ENCODE peak calls at places on chromosomes 5 and 9, in eight cellular contexts. Z, H, N, K, Q, D, V and U are unnamed samples. For H3K9me3, the result is how much of the 10 kb centered on the place peaks cover.

GRCh38 chr5:40478766-40479165 is 200.9 kb upstream of the PTGER4 start:
- DNase-seq in Z (no peak), H (no peak), N (no peak), K (no peak), Q (no peak), D (no peak), V (no peak), U (no peak)

GRCh38 chr5:124649548-124650501 is 96.6 kb downstream of the ZNF608 start:
- DNase-seq in Z (peak), H (peak), N (peak), K (no peak), Q (peak), D (no peak), V (peak), U (peak)

GRCh38 chr9:98995971-98996504 is 52.3 kb downstream of the COL15A1 start:
- DNase-seq in Z (no peak), H (no peak), N (no peak), K (no peak), Q (no peak), D (no peak), V (no peak), U (no peak)

GRCh38 chr9:134909511-134910105 is 8.1 kb downstream of the FCN1 start:
- DNase-seq in Z (peak), H (no peak), N (no peak), K (no peak), Q (no peak), D (no peak), V (peak), U (no peak)

GRCh38 chr9:125558453-125559084 is 148.4 kb downstream of the MAPKAP1 start:
- DNase-seq in Z (peak), H (peak), N (no peak), K (peak), Q (peak), D (peak), V (no peak), U (peak)

GRCh38 chr5:32138839-32139493 is 35.2 kb downstream of the GOLPH3 start:
- DNase-seq in Z (no peak), H (peak), N (no peak), K (no peak), Q (no peak), D (peak), V (no peak), U (no peak)

GRCh38 chr9:8553444-8553843 is 753.9 kb upstream of the DMAC1 start:
- DNase-seq in Z (no peak), H (no peak), N (no peak), K (no peak), Q (no peak), D (no peak), V (no peak), U (no peak)

GRCh38 chr9:79477955-79478751 is 93.6 kb upstream of the TLE4 start:
- DNase-seq in Z (no peak), H (peak), N (no peak), K (no peak), Q (no peak), D (peak), V (no peak), U (peak)

GRCh38 chr5:134818776-134819175 is 27.0 kb upstream of the C5orf24 start:
- DNase-seq in Z (no peak), H (no peak), N (no peak), K (no peak), Q (no peak), D (no peak), V (no peak), U (no peak)

GRCh38 chr9:131443648-131444047 is 49.8 kb downstream of the PRRC2B start:
- DNase-seq in Z (no peak), H (no peak), N (peak), K (no peak), Q (no peak), D (no peak), V (no peak), U (no peak)

GRCh38 chr5:1474183-1474839 is 29.1 kb upstream of the SLC6A3 start:
- DNase-seq in Z (no peak), H (no peak), N (peak), K (no peak), Q (no peak), D (no peak), V (peak), U (no peak)

GRCh38 chr9:128774804-128775203 is 3.1 kb upstream of the ZER1 start:
- DNase-seq in Z (no peak), H (no peak), N (no peak), K (no peak), Q (no peak), D (no peak), V (no peak), U (no peak)
- H3K9me3 ChIP-seq in Z (under half), H (under half), N (under half), K (under half), Q (under half), D (under half), V (under half), U (under half)

DNA sequence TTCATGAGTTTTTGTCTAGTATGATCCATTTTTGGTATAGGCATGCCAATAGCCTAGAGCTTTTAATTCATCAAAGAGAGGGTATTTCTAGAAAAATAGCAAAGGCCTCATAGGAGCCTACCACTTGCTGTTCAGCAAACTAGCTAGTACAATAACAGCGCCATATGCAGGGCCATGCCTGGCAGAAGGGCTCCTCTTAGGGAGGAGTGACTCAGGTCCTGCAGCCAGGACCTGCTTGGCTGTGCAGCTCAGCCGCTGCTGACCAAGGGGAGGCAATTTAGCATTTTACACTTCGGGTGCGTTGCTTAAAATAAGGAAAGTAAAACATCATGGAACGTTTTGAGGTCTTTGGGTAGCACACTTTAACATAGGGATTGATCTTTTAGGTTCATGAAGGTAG is 100.6 kb downstream of the TRIO start:
- DNase-seq in Z (no peak), H (no peak), N (no peak), K (no peak), Q (no peak), D (no peak), V (no peak), U (no peak)
- H3K4me3 ChIP-seq in Z (no peak), H (no peak), N (no peak), K (no peak), Q (no peak), D (no peak), V (no peak), U (no peak)

DNA sequence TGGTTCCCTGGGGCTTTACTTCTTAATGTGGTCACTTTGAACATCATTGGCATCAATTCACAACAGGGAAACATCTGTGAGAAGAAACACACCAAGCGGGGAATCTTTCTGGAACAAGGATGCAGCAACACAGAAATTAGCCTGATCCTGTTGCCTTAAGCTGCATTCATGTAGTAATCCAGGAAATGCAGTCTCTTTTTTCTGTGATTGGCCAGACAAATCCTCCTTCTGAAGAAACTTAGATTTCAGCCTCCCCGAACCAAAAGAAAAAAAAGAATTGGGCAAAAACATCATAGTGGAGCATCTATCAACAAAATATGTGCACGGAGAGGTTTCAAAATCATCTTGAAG is 7.2 kb upstream of the XPA start:
- DNase-seq in Z (no peak), H (no peak), N (no peak), K (no peak), Q (peak), D (no peak), V (no peak), U (no peak)
- H3K27ac ChIP-seq in Z (no peak), H (no peak), N (no peak), K (peak), Q (no peak), D (no peak), V (peak), U (peak)

GRCh38 chr9:106467113-106467846 is 395.7 kb upstream of the ZNF462 start:
- DNase-seq in Z (no peak), H (no peak), N (no peak), K (no peak), Q (no peak), D (peak), V (no peak), U (no peak)
- H3K9me3 ChIP-seq in Z (under half), H (under half), N (under half), K (under half), Q (under half), D (under half), V (under half), U (under half)

GRCh38 chr5:33890147-33890546 is 1.6 kb downstream of the ADAMTS12 start:
- DNase-seq in Z (no peak), H (no peak), N (no peak), K (no peak), Q (peak), D (peak), V (no peak), U (no peak)
- H3K4me3 ChIP-seq in Z (no peak), H (no peak), N (no peak), K (no peak), Q (peak), D (peak), V (no peak), U (no peak)

GRCh38 chr9:132945186-132946130 is 1.0 kb upstream of the TSC1 start:
- DNase-seq in Z (no peak), H (no peak), N (no peak), K (no peak), Q (no peak), D (no peak), V (no peak), U (no peak)

GRCh38 chr9:132948482-132949050 is 4.2 kb upstream of the TSC1 start:
- DNase-seq in Z (no peak), H (no peak), N (no peak), K (no peak), Q (no peak), D (no peak), V (no peak), U (no peak)

GRCh38 chr9:132946216-132946615 is 1.8 kb upstream of the TSC1 start:
- DNase-seq in Z (no peak), H (no peak), N (no peak), K (no peak), Q (no peak), D (no peak), V (no peak), U (no peak)

GRCh38 chr9:132947751-132948150 is 3.3 kb upstream of the TSC1 start:
- DNase-seq in Z (no peak), H (no peak), N (no peak), K (no peak), Q (no peak), D (no peak), V (no peak), U (no peak)

DNA sequence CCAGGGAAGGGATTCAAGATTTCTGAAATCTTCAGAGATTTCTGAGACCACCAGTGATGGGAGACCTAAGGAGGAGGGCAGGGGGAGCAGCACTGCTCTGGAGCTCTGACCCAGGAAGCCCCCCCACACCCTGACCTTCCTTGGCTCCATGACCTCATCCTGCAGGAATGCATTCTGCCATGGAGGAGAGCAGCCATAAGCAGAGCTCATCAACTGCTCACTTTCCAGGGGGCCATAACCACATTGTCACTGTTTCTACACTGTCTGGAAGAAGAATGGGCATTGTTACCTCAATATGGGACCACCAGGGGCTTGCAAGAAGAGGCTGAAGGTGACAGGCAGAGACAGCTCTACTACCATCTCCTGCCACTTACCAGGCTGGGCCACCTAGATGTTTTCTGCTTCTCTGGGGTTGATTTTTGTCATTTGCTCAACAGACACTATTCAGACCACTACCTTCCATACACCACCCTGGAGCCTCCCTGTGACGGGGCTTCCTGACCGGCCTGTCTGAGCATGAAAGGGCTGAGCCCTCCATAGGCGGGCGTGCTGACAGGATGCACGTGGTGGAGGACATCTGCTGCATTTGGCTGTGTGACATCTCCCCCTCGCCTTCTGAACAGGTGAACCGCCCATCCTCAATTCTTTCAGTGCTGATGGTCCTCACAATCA is 2.3 kb upstream of the TSC1 start:
- DNase-seq in Z (no peak), H (no peak), N (no peak), K (no peak), Q (peak), D (peak), V (no peak), U (peak)
- H3K27ac ChIP-seq in Z (no peak), H (no peak), N (no peak), K (no peak), Q (no peak), D (no peak), V (no peak), U (peak)

GRCh38 chr9:34047864-34048729 is 590 bp downstream of the UBAP2 start:
- DNase-seq in Z (peak), H (peak), N (no peak), K (peak), Q (no peak), D (peak), V (no peak), U (no peak)

GRCh38 chr9:34045903-34046302 is 2.8 kb downstream of the UBAP2 start:
- DNase-seq in Z (no peak), H (no peak), N (no peak), K (no peak), Q (no peak), D (no peak), V (no peak), U (no peak)

GRCh38 chr9:34046784-34047379 is 1.8 kb downstream of the UBAP2 start:
- DNase-seq in Z (peak), H (peak), N (no peak), K (no peak), Q (no peak), D (peak), V (no peak), U (no peak)

GRCh38 chr9:34048730-34049629 is at the start of gene UBAP2:
- DNase-seq in Z (peak), H (peak), N (peak), K (peak), Q (peak), D (peak), V (peak), U (peak)

DNA sequence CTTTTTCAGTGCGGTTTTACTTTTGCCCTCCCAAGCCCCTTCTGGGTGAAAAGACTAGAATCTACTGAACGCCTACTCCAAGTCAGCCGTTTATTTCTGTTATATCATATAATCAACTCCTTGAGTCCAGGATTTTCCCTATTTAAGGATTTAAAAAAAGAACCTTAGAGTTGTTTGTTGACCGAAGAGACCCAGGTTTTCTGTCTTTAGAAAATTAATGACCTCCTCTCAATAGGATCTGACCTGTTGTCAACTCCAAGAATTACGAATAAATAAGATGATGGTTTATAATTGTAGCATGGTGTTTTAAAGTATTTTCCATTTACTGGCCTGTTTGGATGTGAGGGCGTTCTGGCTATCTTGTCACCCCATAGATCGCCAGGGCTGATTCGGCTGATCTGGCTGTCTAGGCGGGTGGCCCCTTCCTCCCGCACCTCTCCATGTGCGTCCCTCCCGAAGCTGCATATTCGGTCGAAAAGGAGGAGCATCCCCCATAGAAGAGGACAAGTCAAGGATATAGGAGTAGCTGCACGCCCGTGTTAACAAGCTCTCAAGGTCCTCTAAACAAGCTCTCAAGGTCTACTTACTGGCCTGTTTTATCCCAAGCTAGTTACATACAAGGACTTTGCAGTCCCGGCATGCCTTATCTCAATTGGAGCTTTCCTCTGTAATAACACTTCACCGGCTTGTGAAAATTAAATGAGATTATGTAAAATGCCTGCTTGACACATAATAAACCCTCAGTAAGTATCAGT is 1.1 kb upstream of the UBAP2 start:
- DNase-seq in Z (peak), H (no peak), N (peak), K (no peak), Q (no peak), D (peak), V (no peak), U (no peak)
- H3K9me3 ChIP-seq in Z (under half), H (under half), N (under half), K (under half), Q (under half), D (under half), V (under half), U (under half)